ENCODE peak calls at places on chromosomes 13 and 19, in five cellular contexts. E, X, Z, D and C are unnamed samples. For H3K4me1, the result is how much of the 10 kb centered on the place peaks cover.

GRCh38 chr13:92414851-92415250 is 811.8 kb upstream of the GPC6 start:
- DNase-seq in E (no peak), X (no peak), Z (no peak), D (no peak), C (no peak)

GRCh38 chr13:52599853-52600603 is 42.2 kb upstream of the HNRNPA1L2 start:
- DNase-seq in E (peak), X (peak), Z (no peak), D (no peak), C (peak)

GRCh38 chr19:49473868-49474544 is at the start of gene FLT3LG:
- DNase-seq in E (peak), X (peak), Z (peak), D (peak), C (peak)

GRCh38 chr19:45492627-45493470 is 4.0 kb downstream of the RTN2 start:
- DNase-seq in E (no peak), X (peak), Z (no peak), D (no peak), C (no peak)

GRCh38 chr19:49106648-49107135 is 7.5 kb upstream of the LIN7B start:
- DNase-seq in E (no peak), X (peak), Z (peak), D (peak), C (peak)

GRCh38 chr13:49995535-49996165 is 1.2 kb upstream of the TRIM13 start:
- DNase-seq in E (no peak), X (no peak), Z (no peak), D (no peak), C (no peak)

GRCh38 chr13:39900106-39900750 is 244.8 kb downstream of the COG6 start:
- DNase-seq in E (no peak), X (no peak), Z (no peak), D (no peak), C (no peak)

GRCh38 chr19:30227071-30227621 is 145.0 kb upstream of the ZNF536 start:
- DNase-seq in E (no peak), X (peak), Z (no peak), D (no peak), C (peak)

GRCh38 chr13:52809310-52809769 is 39.1 kb downstream of the PCDH8 start:
- DNase-seq in E (peak), X (peak), Z (peak), D (no peak), C (peak)

GRCh38 chr13:111883571-111884343 is 183.2 kb upstream of the SOX1 start:
- DNase-seq in E (no peak), X (no peak), Z (no peak), D (peak), C (no peak)

GRCh38 chr19:19463348-19464117 is 51.8 kb downstream of the TSSK6 start:
- DNase-seq in E (no peak), X (no peak), Z (peak), D (no peak), C (no peak)

GRCh38 chr19:28166025-28166424 is 1046.9 kb downstream of the UQCRFS1 start:
- DNase-seq in E (no peak), X (no peak), Z (no peak), D (no peak), C (no peak)

GRCh38 chr19:45097776-45098520 is 5.0 kb downstream of the PPP1R37 start:
- DNase-seq in E (no peak), X (no peak), Z (no peak), D (no peak), C (peak)

GRCh38 chr13:93226623-93227279 is at the start of gene GPC6:
- DNase-seq in E (no peak), X (no peak), Z (no peak), D (no peak), C (peak)

GRCh38 chr13:95234242-95234641 is 67.0 kb downstream of the ABCC4 start:
- DNase-seq in E (no peak), X (no peak), Z (no peak), D (no peak), C (no peak)

GRCh38 chr13:100789968-100790367 is 115.4 kb upstream of the TMTC4 start:
- DNase-seq in E (no peak), X (no peak), Z (no peak), D (no peak), C (no peak)

GRCh38 chr19:3785464-3785937 is 680 bp downstream of the MATK start:
- DNase-seq in E (no peak), X (no peak), Z (no peak), D (peak), C (no peak)

GRCh38 chr13:48731957-48732569 is 78.3 kb downstream of the CYSLTR2 start:
- DNase-seq in E (peak), X (peak), Z (peak), D (peak), C (peak)

GRCh38 chr19:46147166-46147740 is 785 bp upstream of the IGFL2 start:
- DNase-seq in E (no peak), X (no peak), Z (no peak), D (no peak), C (no peak)

GRCh38 chr19:35076657-35077056 is 35.1 kb downstream of the HPN start:
- DNase-seq in E (no peak), X (no peak), Z (peak), D (no peak), C (no peak)

GRCh38 chr13:20064128-20064527 is 96.7 kb downstream of the GJA3 start:
- DNase-seq in E (no peak), X (no peak), Z (no peak), D (no peak), C (no peak)

GRCh38 chr19:588093-588742 is 1.5 kb upstream of the HCN2 start:
- DNase-seq in E (peak), X (peak), Z (peak), D (peak), C (peak)

GRCh38 chr13:35763805-35764170 is 287.3 kb upstream of the MAB21L1 start:
- DNase-seq in E (no peak), X (no peak), Z (no peak), D (no peak), C (no peak)

GRCh38 chr13:76672422-76672821 is 213.8 kb downstream of the KCTD12 start:
- DNase-seq in E (no peak), X (no peak), Z (no peak), D (no peak), C (no peak)

DNA sequence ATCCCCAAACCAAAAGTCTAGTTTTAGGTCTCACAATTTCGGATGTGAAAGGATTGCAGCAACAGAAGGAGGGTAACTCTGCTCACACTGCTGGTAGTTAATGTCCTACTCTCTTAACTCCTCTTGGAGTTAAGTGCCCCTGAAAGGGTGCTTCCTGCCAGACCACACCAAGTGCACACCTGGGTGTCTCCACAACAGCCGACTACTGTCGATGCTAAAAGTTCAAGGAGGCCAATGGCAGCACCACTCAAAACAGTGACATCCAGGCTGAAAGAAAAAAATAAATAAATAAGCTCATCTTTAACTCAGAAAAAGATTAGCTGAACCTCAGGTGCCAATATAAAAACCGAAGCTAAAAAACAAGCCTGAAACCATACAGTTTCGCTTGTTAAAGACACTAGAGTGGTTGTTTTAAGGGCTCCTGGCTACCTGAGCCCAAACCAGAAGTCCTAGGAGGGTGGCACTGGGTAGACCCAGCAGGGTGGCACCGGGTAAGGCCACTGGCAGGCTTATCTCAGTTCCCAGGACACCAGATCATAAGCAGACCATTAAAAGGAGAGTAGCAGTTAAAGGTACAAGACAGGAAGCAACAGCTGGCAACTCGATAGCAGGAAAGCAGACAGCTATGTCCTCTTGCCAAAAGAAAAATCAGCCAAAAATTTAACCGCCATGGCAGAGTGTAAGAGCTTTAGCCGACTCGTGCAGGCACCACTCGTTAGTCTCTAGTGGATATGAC is 39.3 kb downstream of the BRD4 start:
- DNase-seq in E (no peak), X (no peak), Z (no peak), D (no peak), C (no peak)
- H3K4me1 ChIP-seq in E (under half), X (half or more), Z (half or more), D (half or more), C (under half)

GRCh38 chr19:7122701-7123100 is 53.2 kb downstream of the ZNF557 start:
- DNase-seq in E (no peak), X (no peak), Z (no peak), D (no peak), C (no peak)

GRCh38 chr19:7124782-7125181 is 55.3 kb downstream of the ZNF557 start:
- DNase-seq in E (no peak), X (no peak), Z (no peak), D (no peak), C (no peak)

GRCh38 chr19:7126132-7126531 is 56.6 kb downstream of the ZNF557 start:
- DNase-seq in E (no peak), X (no peak), Z (no peak), D (no peak), C (no peak)

GRCh38 chr19:7120499-7120898 is 51.0 kb downstream of the ZNF557 start:
- DNase-seq in E (no peak), X (no peak), Z (no peak), D (no peak), C (no peak)

DNA sequence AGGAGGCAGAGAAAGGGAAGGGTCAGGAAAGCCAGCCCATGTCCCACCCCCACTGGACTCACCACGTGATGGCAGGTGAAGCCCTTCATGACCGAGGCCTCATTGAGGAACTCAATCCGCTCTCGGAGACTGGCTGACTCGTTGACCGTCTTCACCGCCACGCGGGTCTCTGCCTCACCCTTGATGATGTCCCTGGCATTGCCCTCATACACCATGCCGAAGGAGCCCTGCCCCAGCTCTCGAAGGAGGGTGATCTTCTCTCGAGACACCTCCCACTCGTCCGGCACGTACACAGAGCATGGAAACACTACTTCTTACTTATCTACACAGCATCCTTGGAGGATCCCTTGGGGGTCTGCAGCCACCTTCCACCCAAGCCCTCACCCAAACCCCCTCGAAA is 55.7 kb downstream of the ZNF557 start:
- DNase-seq in E (no peak), X (no peak), Z (no peak), D (no peak), C (no peak)
- H3K4me3 ChIP-seq in E (no peak), X (no peak), Z (no peak), D (no peak), C (no peak)

GRCh38 chr19:55384576-55385235 is 614 bp upstream of the TMEM238 start:
- DNase-seq in E (no peak), X (peak), Z (peak), D (no peak), C (no peak)

GRCh38 chr19:55386515-55386947 is 799 bp downstream of the RPL28 start:
- DNase-seq in E (no peak), X (no peak), Z (no peak), D (no peak), C (no peak)

GRCh38 chr19:55385236-55385748 is 440 bp upstream of the RPL28 start:
- DNase-seq in E (peak), X (peak), Z (peak), D (peak), C (peak)

GRCh38 chr19:55383789-55384575 is at the start of gene TMEM238:
- DNase-seq in E (peak), X (peak), Z (peak), D (peak), C (peak)

DNA sequence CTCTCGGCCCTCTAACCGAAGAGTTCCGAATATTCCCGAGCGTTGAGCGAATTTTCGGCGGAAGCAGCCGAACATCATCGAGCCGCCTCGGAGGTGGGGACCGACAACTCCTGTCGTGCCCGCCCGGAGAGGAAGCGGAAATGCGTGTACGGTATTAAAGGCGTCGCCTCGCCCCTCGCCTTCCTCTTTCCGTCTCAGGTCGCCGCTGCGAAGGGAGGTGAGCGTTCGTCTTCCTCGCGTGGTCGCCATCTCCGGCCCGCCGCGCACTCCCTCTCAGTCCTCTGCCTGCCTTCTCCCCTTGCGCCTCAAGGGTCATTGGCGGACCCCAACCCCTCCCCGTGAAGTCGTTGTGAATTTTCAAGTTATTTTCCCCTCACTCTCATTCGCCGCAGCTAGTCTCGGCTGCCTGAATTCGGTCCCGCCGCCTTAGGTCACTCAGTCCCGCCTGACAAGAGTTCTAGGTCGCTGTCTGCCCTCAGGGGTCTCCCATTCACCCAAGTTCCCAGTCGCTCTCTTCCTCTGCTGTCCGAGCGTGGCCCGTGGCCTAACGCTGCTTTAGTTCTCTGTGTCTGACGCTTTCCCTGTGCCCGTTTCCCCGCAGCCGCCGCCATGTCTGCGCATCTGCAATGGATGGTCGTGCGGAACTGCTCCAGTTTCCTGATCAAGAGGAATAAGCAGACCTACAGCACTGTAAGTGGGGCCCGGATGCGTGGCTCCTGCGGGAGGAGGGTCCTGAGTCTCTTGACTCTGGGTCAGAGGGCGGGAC is at the start of gene RPL28:
- DNase-seq in E (peak), X (peak), Z (peak), D (peak), C (peak)
- H3K4me1 ChIP-seq in E (under half), X (under half), Z (half or more), D (half or more), C (under half)

GRCh38 chr13:65600702-65601101 is 1629.4 kb downstream of the PCDH9 start:
- DNase-seq in E (no peak), X (no peak), Z (no peak), D (no peak), C (no peak)

GRCh38 chr13:65603160-65603559 is 1627.0 kb downstream of the PCDH9 start:
- DNase-seq in E (no peak), X (no peak), Z (no peak), D (no peak), C (no peak)

GRCh38 chr13:65605386-65605785 is 1624.8 kb downstream of the PCDH9 start:
- DNase-seq in E (no peak), X (no peak), Z (no peak), D (no peak), C (no peak)

DNA sequence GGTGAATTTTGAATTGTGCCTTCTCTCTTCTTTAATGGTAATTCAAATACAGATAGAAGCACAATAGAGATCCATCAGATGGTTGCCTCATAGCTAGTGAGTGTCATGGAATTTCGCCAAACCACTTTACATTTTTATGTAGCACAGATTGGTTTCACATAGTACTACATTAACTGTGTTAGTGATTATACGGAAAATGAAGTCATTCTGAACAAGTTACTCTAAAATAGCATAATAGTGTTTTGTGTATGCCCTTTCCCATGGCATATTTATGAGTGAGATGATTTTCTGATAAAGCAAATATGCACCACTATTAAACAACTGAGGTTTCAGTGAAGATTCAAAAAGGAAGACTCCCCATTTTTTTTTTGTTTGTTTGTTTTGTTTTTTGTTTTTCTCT is 1623.5 kb downstream of the PCDH9 start:
- DNase-seq in E (no peak), X (no peak), Z (no peak), D (no peak), C (no peak)
- H3K4me3 ChIP-seq in E (no peak), X (no peak), Z (no peak), D (no peak), C (no peak)

GRCh38 chr19:1862068-1862423 is 1.3 kb downstream of the KLF16 start:
- DNase-seq in E (peak), X (no peak), Z (no peak), D (no peak), C (no peak)

GRCh38 chr19:1860133-1860775 is 3.1 kb downstream of the KLF16 start:
- DNase-seq in E (peak), X (no peak), Z (no peak), D (no peak), C (peak)

GRCh38 chr19:1860821-1861598 is 2.4 kb downstream of the KLF16 start:
- DNase-seq in E (peak), X (no peak), Z (no peak), D (no peak), C (no peak)

GRCh38 chr19:1862424-1863307 is 713 bp downstream of the KLF16 start:
- DNase-seq in E (no peak), X (peak), Z (no peak), D (peak), C (peak)

DNA sequence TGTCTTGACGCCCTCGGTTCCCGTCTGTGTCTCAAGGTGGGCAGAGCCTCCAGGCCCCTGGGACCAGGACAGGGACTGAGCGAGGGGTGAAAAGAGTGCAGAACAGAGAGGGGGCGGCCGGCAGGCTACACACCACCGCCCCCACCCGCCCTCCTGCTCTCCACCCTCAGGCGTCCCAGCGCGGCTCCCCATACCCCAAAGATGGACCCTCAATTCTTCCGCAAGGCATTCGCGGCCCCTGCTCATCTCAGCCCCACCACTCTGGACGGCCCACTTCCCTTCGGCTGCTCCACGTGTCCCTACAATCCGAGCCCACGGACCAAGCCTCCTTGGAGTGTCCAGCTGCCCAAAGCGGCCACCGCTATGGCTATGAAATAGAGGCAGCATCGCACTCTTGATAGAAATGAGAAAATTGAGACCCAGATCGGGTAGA is 1.8 kb downstream of the KLF16 start:
- DNase-seq in E (peak), X (no peak), Z (no peak), D (no peak), C (no peak)
- H3K4me1 ChIP-seq in E (under half), X (half or more), Z (half or more), D (half or more), C (under half)

GRCh38 chr13:26221399-26221720 is 754 bp downstream of the RNF6 start:
- DNase-seq in E (no peak), X (no peak), Z (no peak), D (no peak), C (no peak)
- H3K4me3 ChIP-seq in E (peak), X (peak), Z (peak), D (peak), C (peak)

DNA sequence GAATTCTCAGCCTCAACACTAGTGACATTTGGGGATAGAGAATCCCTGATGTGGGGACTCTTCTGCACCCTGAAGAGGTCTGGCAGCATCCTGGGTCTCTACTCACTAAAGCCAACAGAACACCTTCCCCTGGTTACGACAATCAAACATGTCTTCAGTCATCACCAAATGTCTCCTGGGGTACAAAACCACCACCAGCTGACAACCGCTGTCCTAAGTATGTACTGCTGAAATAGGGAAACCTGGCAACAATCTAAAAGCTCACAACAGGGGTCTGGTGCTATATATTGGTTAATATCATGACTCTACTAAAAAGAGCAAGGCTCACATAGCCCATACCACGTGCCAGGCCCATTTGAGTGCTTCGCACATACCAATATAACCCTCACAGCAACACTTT is 13.4 kb downstream of the AKT2 start:
- DNase-seq in E (no peak), X (no peak), Z (no peak), D (no peak), C (no peak)
- H3K4me1 ChIP-seq in E (under half), X (under half), Z (under half), D (under half), C (under half)

GRCh38 chr19:56543776-56544175 is 5.0 kb downstream of the ZFP28 start:
- DNase-seq in E (no peak), X (no peak), Z (no peak), D (no peak), C (no peak)
- H3K4me3 ChIP-seq in E (no peak), X (no peak), Z (no peak), D (no peak), C (no peak)